ENCODE peak calls at places on chromosomes 2 and 18, in four cellular contexts. One of them, this sample, is unnamed.

GRCh38 chr2:133812826-133813617 is 244.8 kb upstream of the NCKAP5 start:
- DNase-seq in ELR: peak; percentile 88
- DNase-seq in NCI-H187 treated with DMSO at 0.1 percent for 48 hours: no peak
- DNase-seq in stimulated activated CD4-positive, alpha-beta T cell treated with anti-CD3 and anti-CD28 coated beads, Interleukin-2, amount 100 ng/mL, for 48 hours: no peak
- DNase-seq in this sample: peak; percentile 82

GRCh38 chr2:54402350-54402749 is 53.8 kb upstream of the SPTBN1 start:
- DNase-seq in ELR: peak; percentile 68
- DNase-seq in NCI-H187 treated with DMSO at 0.1 percent for 48 hours: no peak
- DNase-seq in stimulated activated CD4-positive, alpha-beta T cell treated with anti-CD3 and anti-CD28 coated beads, Interleukin-2, amount 100 ng/mL, for 48 hours: no peak
- DNase-seq in this sample: no peak

GRCh38 chr2:25822190-25823117 is 55.8 kb downstream of the ASXL2 start:
- DNase-seq in ELR: no peak
- DNase-seq in NCI-H187 treated with DMSO at 0.1 percent for 48 hours: no peak
- DNase-seq in stimulated activated CD4-positive, alpha-beta T cell treated with anti-CD3 and anti-CD28 coated beads, Interleukin-2, amount 100 ng/mL, for 48 hours: peak; percentile 56
- DNase-seq in this sample: peak; percentile 26

GRCh38 chr2:101518470-101519172 is 43.7 kb upstream of the RFX8 start:
- DNase-seq in ELR: peak; percentile 80
- DNase-seq in NCI-H187 treated with DMSO at 0.1 percent for 48 hours: no peak
- DNase-seq in stimulated activated CD4-positive, alpha-beta T cell treated with anti-CD3 and anti-CD28 coated beads, Interleukin-2, amount 100 ng/mL, for 48 hours: no peak
- DNase-seq in this sample: peak; percentile 61

GRCh38 chr2:228410051-228410450 is 228.6 kb upstream of the SPHKAP start:
- DNase-seq in ELR: no peak
- DNase-seq in NCI-H187 treated with DMSO at 0.1 percent for 48 hours: no peak
- DNase-seq in stimulated activated CD4-positive, alpha-beta T cell treated with anti-CD3 and anti-CD28 coated beads, Interleukin-2, amount 100 ng/mL, for 48 hours: no peak
- DNase-seq in this sample: no peak

GRCh38 chr2:177692828-177693269 is 300.3 kb downstream of the AGPS start:
- DNase-seq in ELR: peak; percentile 49
- DNase-seq in NCI-H187 treated with DMSO at 0.1 percent for 48 hours: no peak
- DNase-seq in stimulated activated CD4-positive, alpha-beta T cell treated with anti-CD3 and anti-CD28 coated beads, Interleukin-2, amount 100 ng/mL, for 48 hours: no peak
- DNase-seq in this sample: peak; percentile 77

GRCh38 chr2:233468746-233469110 is 97.9 kb downstream of the USP40 start:
- DNase-seq in ELR: no peak
- DNase-seq in NCI-H187 treated with DMSO at 0.1 percent for 48 hours: no peak
- DNase-seq in stimulated activated CD4-positive, alpha-beta T cell treated with anti-CD3 and anti-CD28 coated beads, Interleukin-2, amount 100 ng/mL, for 48 hours: no peak
- DNase-seq in this sample: no peak

GRCh38 chr2:113156278-113157107 is 17.3 kb upstream of the PSD4 start:
- DNase-seq in ELR: no peak
- DNase-seq in NCI-H187 treated with DMSO at 0.1 percent for 48 hours: no peak
- DNase-seq in stimulated activated CD4-positive, alpha-beta T cell treated with anti-CD3 and anti-CD28 coated beads, Interleukin-2, amount 100 ng/mL, for 48 hours: no peak
- DNase-seq in this sample: peak; percentile 56

GRCh38 chr2:29011650-29012060 is 30.6 kb downstream of the TOGARAM2 start:
- DNase-seq in ELR: no peak
- DNase-seq in NCI-H187 treated with DMSO at 0.1 percent for 48 hours: no peak
- DNase-seq in stimulated activated CD4-positive, alpha-beta T cell treated with anti-CD3 and anti-CD28 coated beads, Interleukin-2, amount 100 ng/mL, for 48 hours: peak; percentile 28
- DNase-seq in this sample: no peak

GRCh38 chr18:58367425-58368140 is 261.3 kb downstream of the ALPK2 start:
- DNase-seq in ELR: no peak
- DNase-seq in NCI-H187 treated with DMSO at 0.1 percent for 48 hours: no peak
- DNase-seq in stimulated activated CD4-positive, alpha-beta T cell treated with anti-CD3 and anti-CD28 coated beads, Interleukin-2, amount 100 ng/mL, for 48 hours: no peak
- DNase-seq in this sample: no peak

GRCh38 chr2:223062304-223062845 is 10.4 kb downstream of the KCNE4 start:
- DNase-seq in ELR: peak; percentile 59
- DNase-seq in NCI-H187 treated with DMSO at 0.1 percent for 48 hours: no peak
- DNase-seq in stimulated activated CD4-positive, alpha-beta T cell treated with anti-CD3 and anti-CD28 coated beads, Interleukin-2, amount 100 ng/mL, for 48 hours: no peak
- DNase-seq in this sample: no peak

GRCh38 chr2:200252661-200253067 is 53.8 kb upstream of the SPATS2L start:
- DNase-seq in ELR: peak; percentile 68
- DNase-seq in NCI-H187 treated with DMSO at 0.1 percent for 48 hours: no peak
- DNase-seq in stimulated activated CD4-positive, alpha-beta T cell treated with anti-CD3 and anti-CD28 coated beads, Interleukin-2, amount 100 ng/mL, for 48 hours: no peak
- DNase-seq in this sample: peak; percentile 57

GRCh38 chr18:59039449-59039848 is 100.2 kb upstream of the SEC11C start:
- DNase-seq in ELR: no peak
- DNase-seq in NCI-H187 treated with DMSO at 0.1 percent for 48 hours: no peak
- DNase-seq in stimulated activated CD4-positive, alpha-beta T cell treated with anti-CD3 and anti-CD28 coated beads, Interleukin-2, amount 100 ng/mL, for 48 hours: no peak
- DNase-seq in this sample: no peak

GRCh38 chr2:27730980-27731691 is 40.4 kb upstream of the MRPL33 start:
- DNase-seq in ELR: no peak
- DNase-seq in NCI-H187 treated with DMSO at 0.1 percent for 48 hours: no peak
- DNase-seq in stimulated activated CD4-positive, alpha-beta T cell treated with anti-CD3 and anti-CD28 coated beads, Interleukin-2, amount 100 ng/mL, for 48 hours: no peak
- DNase-seq in this sample: peak; percentile 96

GRCh38 chr2:105037572-105038382 is at the start of gene MRPS9:
- DNase-seq in ELR: peak; percentile 98
- DNase-seq in NCI-H187 treated with DMSO at 0.1 percent for 48 hours: peak; percentile 31
- DNase-seq in stimulated activated CD4-positive, alpha-beta T cell treated with anti-CD3 and anti-CD28 coated beads, Interleukin-2, amount 100 ng/mL, for 48 hours: peak; percentile 94
- DNase-seq in this sample: peak; percentile 94

GRCh38 chr2:134360750-134361487 is 107.0 kb downstream of the MGAT5 start:
- DNase-seq in ELR: no peak
- DNase-seq in NCI-H187 treated with DMSO at 0.1 percent for 48 hours: no peak
- DNase-seq in stimulated activated CD4-positive, alpha-beta T cell treated with anti-CD3 and anti-CD28 coated beads, Interleukin-2, amount 100 ng/mL, for 48 hours: no peak
- DNase-seq in this sample: no peak

GRCh38 chr2:16654775-16655456 is 10.7 kb downstream of the CYRIA start:
- DNase-seq in ELR: no peak
- DNase-seq in NCI-H187 treated with DMSO at 0.1 percent for 48 hours: no peak
- DNase-seq in stimulated activated CD4-positive, alpha-beta T cell treated with anti-CD3 and anti-CD28 coated beads, Interleukin-2, amount 100 ng/mL, for 48 hours: no peak
- DNase-seq in this sample: no peak